ENCODE peak calls at places on chromosomes 5 and 9, in five cellular contexts. One of them, this sample, is unnamed.

GRCh38 chr9:107237873-107238272 is 45.2 kb upstream of the RAD23B start:
- DNase-seq in NCI-H1092: no peak
- DNase-seq in psoas muscle: no peak
- DNase-seq in kidney: no peak
- DNase-seq in GM23248: peak
- DNase-seq in this sample: no peak

GRCh38 chr5:41048986-41049385 is 22.2 kb downstream of the MROH2B start:
- DNase-seq in NCI-H1092: no peak
- DNase-seq in psoas muscle: no peak
- DNase-seq in kidney: no peak
- DNase-seq in GM23248: no peak
- DNase-seq in this sample: no peak

GRCh38 chr5:139709587-139710369 is 61.6 kb downstream of the CXXC5 start:
- DNase-seq in NCI-H1092: no peak
- DNase-seq in psoas muscle: no peak
- DNase-seq in kidney: peak
- DNase-seq in GM23248: no peak
- DNase-seq in this sample: no peak

GRCh38 chr9:35656841-35657326 is 935 bp downstream of the RMRP start:
- DNase-seq in NCI-H1092: no peak
- DNase-seq in psoas muscle: no peak
- DNase-seq in kidney: peak
- DNase-seq in GM23248: peak
- DNase-seq in this sample: no peak

GRCh38 chr9:91949946-91950664 is at the start of gene ROR2:
- DNase-seq in NCI-H1092: peak
- DNase-seq in psoas muscle: peak
- DNase-seq in kidney: peak
- DNase-seq in GM23248: peak
- DNase-seq in this sample: peak

GRCh38 chr9:136936645-136937170 is 7.8 kb downstream of the FBXW5 start:
- DNase-seq in NCI-H1092: no peak
- DNase-seq in psoas muscle: no peak
- DNase-seq in kidney: no peak
- DNase-seq in GM23248: no peak
- DNase-seq in this sample: no peak

GRCh38 chr5:155189476-155189875 is 175.9 kb downstream of the KIF4B start:
- DNase-seq in NCI-H1092: no peak
- DNase-seq in psoas muscle: no peak
- DNase-seq in kidney: no peak
- DNase-seq in GM23248: no peak
- DNase-seq in this sample: no peak

GRCh38 chr9:15873573-15874177 is 320.8 kb downstream of the CCDC171 start:
- DNase-seq in NCI-H1092: peak
- DNase-seq in psoas muscle: no peak
- DNase-seq in kidney: no peak
- DNase-seq in GM23248: peak
- DNase-seq in this sample: no peak

GRCh38 chr5:175688352-175689146 is 30.7 kb downstream of the HRH2 start:
- DNase-seq in NCI-H1092: no peak
- DNase-seq in psoas muscle: peak
- DNase-seq in kidney: peak
- DNase-seq in GM23248: no peak
- DNase-seq in this sample: no peak

GRCh38 chr5:2759696-2760461 is 8.4 kb upstream of the IRX2 start:
- DNase-seq in NCI-H1092: no peak
- DNase-seq in psoas muscle: no peak
- DNase-seq in kidney: no peak
- DNase-seq in GM23248: no peak
- DNase-seq in this sample: no peak

GRCh38 chr9:123399803-123400378 is 43.9 kb downstream of the CRB2 start:
- DNase-seq in NCI-H1092: no peak
- DNase-seq in psoas muscle: no peak
- DNase-seq in kidney: no peak
- DNase-seq in GM23248: peak
- DNase-seq in this sample: no peak

GRCh38 chr5:115296130-115296997 is at the start of gene CCDC112:
- DNase-seq in NCI-H1092: peak
- DNase-seq in psoas muscle: peak
- DNase-seq in kidney: peak
- DNase-seq in GM23248: peak
- DNase-seq in this sample: peak

GRCh38 chr9:109401169-109401989 is 80.5 kb upstream of the EPB41L4B start:
- DNase-seq in NCI-H1092: peak
- DNase-seq in psoas muscle: no peak
- DNase-seq in kidney: no peak
- DNase-seq in GM23248: peak
- DNase-seq in this sample: peak

GRCh38 chr9:123425261-123425821 is 69.3 kb downstream of the CRB2 start:
- DNase-seq in NCI-H1092: no peak
- DNase-seq in psoas muscle: no peak
- DNase-seq in kidney: no peak
- DNase-seq in GM23248: no peak
- DNase-seq in this sample: peak

GRCh38 chr9:110069326-110070248 is 138.4 kb downstream of the C9orf152 start:
- DNase-seq in NCI-H1092: no peak
- DNase-seq in psoas muscle: no peak
- DNase-seq in kidney: peak
- DNase-seq in GM23248: peak
- DNase-seq in this sample: peak

GRCh38 chr5:33614039-33614438 is 173.3 kb downstream of the TARS1 start:
- DNase-seq in NCI-H1092: no peak
- DNase-seq in psoas muscle: no peak
- DNase-seq in kidney: no peak
- DNase-seq in GM23248: no peak
- DNase-seq in this sample: no peak

GRCh38 chr9:76519027-76519835 is 60.2 kb downstream of the GCNT1 start:
- DNase-seq in NCI-H1092: no peak
- DNase-seq in psoas muscle: no peak
- DNase-seq in kidney: no peak
- DNase-seq in GM23248: no peak
- DNase-seq in this sample: no peak

GRCh38 chr9:77707696-77708095 is 59.6 kb upstream of the GNA14 start:
- DNase-seq in NCI-H1092: no peak
- DNase-seq in psoas muscle: peak
- DNase-seq in kidney: no peak
- DNase-seq in GM23248: peak
- DNase-seq in this sample: peak

GRCh38 chr5:66945389-66946349 is 250.9 kb downstream of the CD180 start:
- DNase-seq in NCI-H1092: no peak
- DNase-seq in psoas muscle: no peak
- DNase-seq in kidney: no peak
- DNase-seq in GM23248: no peak
- DNase-seq in this sample: no peak

GRCh38 chr9:69023650-69024049 is 9.7 kb upstream of the PRKACG start:
- DNase-seq in NCI-H1092: no peak
- DNase-seq in psoas muscle: no peak
- DNase-seq in kidney: no peak
- DNase-seq in GM23248: no peak
- DNase-seq in this sample: no peak

GRCh38 chr9:6214451-6214850 is 1.2 kb upstream of the IL33 start:
- DNase-seq in NCI-H1092: no peak
- DNase-seq in psoas muscle: no peak
- DNase-seq in kidney: no peak
- DNase-seq in GM23248: peak
- DNase-seq in this sample: no peak

GRCh38 chr5:134223406-134224251 is 2.2 kb downstream of the PPP2CA start:
- DNase-seq in NCI-H1092: no peak
- DNase-seq in psoas muscle: no peak
- DNase-seq in kidney: no peak
- DNase-seq in GM23248: peak
- DNase-seq in this sample: no peak

GRCh38 chr5:157108961-157109360 is at the start of gene HAVCR2:
- DNase-seq in NCI-H1092: no peak
- DNase-seq in psoas muscle: no peak
- DNase-seq in kidney: no peak
- DNase-seq in GM23248: no peak
- DNase-seq in this sample: peak